ENCODE peak calls at places on chromosomes 16 and 17, in nine cellular contexts. O is activated T-helper 1 cell treated with anti-CD3 and anti-CD28 coated beads, Interleukin-2, amount 50 U/mL, for 16 hours; V is stimulated activated CD4-positive, alpha-beta T cell treated with anti-CD3 and anti-CD28 coated beads, Interleukin-1b, Interleukin-23, amount 100 ng/mL, for 1 hour; U is Calu3; J is endothelial cell; T is stimulated activated CD8-positive, alpha-beta memory T cell treated with anti-CD3 and anti-CD28 coated beads, Interleukin-4, amount 100 ng/mL, for 1 hour; H is effector CD8-positive, alpha-beta T cell; Q is NCI-H2171 treated with DMSO at 0.1 percent for 48 hours; S is upper lobe of right lung. L is an unnamed sample.

GRCh38 chr17:5128905-5129535 is 13.2 kb downstream of the USP6 start:
- DNase-seq in O (no peak), S (peak; percentile 28), T (no peak), J (no peak), V (no peak), H (no peak), U (no peak), Q (no peak), L (no peak)

GRCh38 chr17:31397256-31397939 is 5.9 kb downstream of the RAB11FIP4 start:
- DNase-seq in S (peak; percentile 28), O (no peak), J (no peak), H (no peak), U (no peak), V (no peak), T (no peak), Q (peak; percentile 52), L (no peak)

GRCh38 chr17:80732268-80732667 is 187.6 kb downstream of the RPTOR start:
- DNase-seq in T (no peak), J (no peak), H (no peak), O (no peak), Q (no peak), U (no peak), V (no peak), S (no peak), L (no peak)

GRCh38 chr17:42171831-42172230 is 9.1 kb downstream of the KCNH4 start:
- DNase-seq in T (no peak), U (no peak), H (no peak), S (no peak), J (no peak), V (no peak), Q (no peak), O (no peak), L (no peak)

GRCh38 chr16:23520500-23520899 is 10.2 kb upstream of the GGA2 start:
- DNase-seq in U (no peak), V (no peak), Q (no peak), T (no peak), H (no peak), S (no peak), J (no peak), O (no peak), L (no peak)

GRCh38 chr17:81429353-81429774 is 34.1 kb downstream of the BAHCC1 start:
- DNase-seq in Q (peak; percentile 87), S (peak; percentile 89), U (peak; percentile 88), H (no peak), O (no peak), J (no peak), V (no peak), T (no peak), L (peak; percentile 74)

GRCh38 chr17:57009737-57010445 is 32.0 kb downstream of the SCPEP1 start:
- DNase-seq in H (peak; percentile 9), T (peak; percentile 17), V (peak; percentile 2), J (peak; percentile 65), U (peak; percentile 59), O (peak; percentile 11), Q (peak; percentile 64), S (no peak), L (peak; percentile 71)

GRCh38 chr17:59038734-59039133 is 67.9 kb downstream of the TRIM37 start:
- DNase-seq in J (no peak), U (no peak), O (no peak), T (no peak), H (no peak), V (no peak), S (no peak), Q (no peak), L (no peak)

GRCh38 chr16:22900863-22901262 is 86.9 kb downstream of the HS3ST2 start:
- DNase-seq in S (no peak), T (no peak), V (no peak), U (no peak), O (no peak), H (no peak), Q (no peak), J (no peak), L (no peak)

GRCh38 chr17:81026266-81027036 is 8.5 kb upstream of the BAIAP2 start:
- DNase-seq in S (peak; percentile 62), U (no peak), T (no peak), H (no peak), O (no peak), J (no peak), V (no peak), Q (no peak), L (no peak)

GRCh38 chr16:84618428-84619102 is 687 bp upstream of the COTL1 start:
- DNase-seq in U (peak; percentile 83), S (no peak), J (no peak), O (no peak), V (no peak), H (no peak), Q (no peak), T (no peak), L (peak; percentile 75)

GRCh38 chr17:31321481-31321880 is at the start of gene EVI2A:
- DNase-seq in J (no peak), S (no peak), O (peak; percentile 20), U (no peak), V (peak; percentile 24), H (peak; percentile 68), Q (no peak), T (peak; percentile 41), L (no peak)

GRCh38 chr16:74936902-74937560 is 47.9 kb downstream of the WDR59 start:
- DNase-seq in H (no peak), J (no peak), T (no peak), S (no peak), Q (no peak), O (no peak), U (no peak), V (no peak), L (peak; percentile 53)

GRCh38 chr17:80859004-80859941 is 132.4 kb upstream of the CHMP6 start:
- DNase-seq in V (no peak), U (no peak), S (no peak), H (no peak), O (no peak), Q (peak; percentile 60), T (no peak), J (no peak), L (peak; percentile 22)

GRCh38 chr17:61296058-61296457 is 103.6 kb upstream of the TBX2 start:
- DNase-seq in O (no peak), U (no peak), T (no peak), H (no peak), S (no peak), J (no peak), Q (no peak), V (no peak), L (no peak)

GRCh38 chr17:57130708-57131461 is 45.8 kb downstream of the AKAP1 start:
- DNase-seq in U (peak; percentile 73), H (peak; percentile 82), J (peak; percentile 77), V (peak; percentile 71), S (peak; percentile 83), T (peak; percentile 66), O (peak; percentile 63), Q (peak; percentile 80), L (peak; percentile 95)

GRCh38 chr16:12082207-12082606 is 105.7 kb downstream of the SNX29 start:
- DNase-seq in Q (no peak), U (no peak), O (no peak), V (no peak), S (no peak), H (no peak), T (no peak), J (no peak), L (no peak)

GRCh38 chr17:75061055-75061438 is 14.0 kb downstream of the KCTD2 start:
- DNase-seq in U (no peak), Q (no peak), H (no peak), S (no peak), J (no peak), T (no peak), O (no peak), V (no peak), L (no peak)

GRCh38 chr17:31492206-31492605 is 100.7 kb downstream of the RAB11FIP4 start:
- DNase-seq in Q (no peak), J (no peak), V (no peak), T (no peak), S (no peak), H (no peak), O (no peak), U (no peak), L (no peak)

GRCh38 chr16:74123826-74124225 is 172.8 kb upstream of the PSMD7 start:
- DNase-seq in S (no peak), H (no peak), Q (no peak), O (no peak), V (no peak), J (no peak), U (no peak), T (no peak), L (no peak)

GRCh38 chr17:72922223-72922622 is 170.3 kb downstream of the SLC39A11 start:
- DNase-seq in H (no peak), J (no peak), S (no peak), Q (peak; percentile 37), T (no peak), O (no peak), U (no peak), V (no peak), L (no peak)

GRCh38 chr17:37659887-37660286 is 16.6 kb upstream of the DDX52 start:
- DNase-seq in O (no peak), J (no peak), H (no peak), V (no peak), S (no peak), U (no peak), T (no peak), Q (no peak), L (no peak)

GRCh38 chr16:7331997-7332396 is 648 bp upstream of the RBFOX1 start:
- DNase-seq in O (no peak), J (no peak), Q (no peak), T (no peak), U (no peak), S (no peak), H (no peak), V (no peak), L (no peak)

GRCh38 chr16:24685539-24686432 is 43.7 kb upstream of the TNRC6A start:
- DNase-seq in Q (no peak), H (no peak), S (no peak), U (peak; percentile 67), J (peak; percentile 77), O (no peak), V (no peak), T (no peak), L (peak; percentile 23)

GRCh38 chr17:43694081-43694870 is 32.6 kb upstream of the MEOX1 start:
- DNase-seq in H (peak; percentile 56), U (peak; percentile 86), S (peak; percentile 82), O (peak; percentile 51), Q (peak; percentile 88), T (peak; percentile 29), V (peak; percentile 57), J (peak; percentile 83), L (peak; percentile 97)

GRCh38 chr17:83100220-83100852 is 20.9 kb downstream of the METRNL start:
- DNase-seq in U (no peak), Q (no peak), H (no peak), O (no peak), V (no peak), J (no peak), T (no peak), S (no peak), L (no peak)

GRCh38 chr17:78294356-78294755 is 62.9 kb downstream of the TMEM235 start:
- DNase-seq in J (no peak), U (no peak), T (no peak), H (no peak), O (no peak), Q (no peak), V (no peak), S (no peak), L (no peak)

GRCh38 chr16:50532576-50532975 is 15.6 kb upstream of the NKD1 start:
- DNase-seq in S (no peak), Q (no peak), H (no peak), O (no peak), J (no peak), T (no peak), V (no peak), U (no peak), L (no peak)

GRCh38 chr17:82553210-82553930 is 33.8 kb downstream of the FOXK2 start:
- DNase-seq in H (no peak), V (no peak), U (no peak), O (no peak), S (no peak), Q (no peak), J (no peak), T (no peak), L (no peak)

GRCh38 chr16:886084-886543 is 84.7 kb downstream of the LMF1 start:
- DNase-seq in V (no peak), O (no peak), S (no peak), Q (no peak), U (no peak), H (no peak), T (no peak), J (peak; percentile 38), L (no peak)

GRCh38 chr16:83247767-83248372 is 559.9 kb upstream of the HSBP1 start:
- DNase-seq in J (no peak), V (no peak), O (no peak), S (no peak), U (no peak), H (no peak), T (no peak), Q (no peak), L (no peak)

L was measured in HT-29.